ENCODE peak calls at places on chromosomes 3 and 15, in ten cellular contexts. I is SK-N-MC; U is SW480; J is endothelial cell; X is NCI-H1105 treated with DMSO at 0.1 percent for 48 hours; S is stimulated activated naive CD4-positive, alpha-beta T cell treated with Interleukin-2 at 50 U/mL for 16 hours; D is stimulated activated CD4-positive, alpha-beta T cell treated with anti-CD3 and anti-CD28 coated beads, TNF-alpha, amount 100 ng/mL, for 24 hours; Z is left ventricle myocardium superior; K is LoVo; E is left colon. N is an unnamed sample.

GRCh38 chr15:80957556-80957955 is 32.1 kb downstream of the MESD start:
- DNase-seq in I (no peak), U (no peak), J (no peak), X (no peak), S (no peak), D (no peak), Z (no peak), K (no peak), E (no peak), N (no peak)

GRCh38 chr3:113695818-113696645 is at the start of gene USF3:
- DNase-seq in I (no peak), U (peak; percentile 55), J (peak; percentile 63), X (peak; percentile 66), S (peak; percentile 80), D (peak; percentile 73), Z (peak; percentile 88), K (peak; percentile 56), E (peak; percentile 80), N (peak; percentile 79)

GRCh38 chr3:64270143-64270542 is 44.9 kb upstream of the PRICKLE2 start:
- DNase-seq in I (no peak), U (no peak), J (no peak), X (no peak), S (no peak), D (no peak), Z (no peak), K (no peak), E (no peak), N (no peak)

GRCh38 chr3:188092648-188093047 is 61.3 kb upstream of the LPP start:
- DNase-seq in I (no peak), U (no peak), J (no peak), X (no peak), S (peak; percentile 14), D (peak; percentile 17), Z (no peak), K (no peak), E (no peak), N (peak; percentile 9)

GRCh38 chr3:149120051-149120972 is 9.1 kb upstream of the HPS3 start:
- DNase-seq in I (peak; percentile 66), U (peak; percentile 69), J (no peak), X (peak; percentile 83), S (no peak), D (no peak), Z (no peak), K (peak; percentile 70), E (no peak), N (peak; percentile 61)

GRCh38 chr3:42763023-42763422 is 10.0 kb downstream of the CCDC13 start:
- DNase-seq in I (no peak), U (no peak), J (no peak), X (no peak), S (no peak), D (no peak), Z (no peak), K (no peak), E (no peak), N (no peak)

GRCh38 chr3:99896482-99896881 is 78.8 kb downstream of the CMSS1 start:
- DNase-seq in I (no peak), U (no peak), J (no peak), X (peak; percentile 64), S (no peak), D (no peak), Z (no peak), K (no peak), E (no peak), N (no peak)

GRCh38 chr3:46903341-46904302 is 26.1 kb downstream of the PTH1R start:
- DNase-seq in I (no peak), U (peak; percentile 51), J (no peak), X (no peak), S (no peak), D (no peak), Z (peak; percentile 28), K (peak; percentile 8), E (no peak), N (no peak)

GRCh38 chr3:135000465-135000864 is 205.4 kb downstream of the EPHB1 start:
- DNase-seq in I (no peak), U (no peak), J (no peak), X (peak; percentile 95), S (no peak), D (no peak), Z (no peak), K (no peak), E (no peak), N (no peak)

GRCh38 chr15:71945012-71945411 is 134.7 kb downstream of the NR2E3 start:
- DNase-seq in I (no peak), U (no peak), J (no peak), X (no peak), S (no peak), D (no peak), Z (no peak), K (no peak), E (no peak), N (no peak)

GRCh38 chr15:44584162-44584749 is 47.3 kb downstream of the EIF3J start:
- DNase-seq in I (no peak), U (peak; percentile 18), J (peak; percentile 41), X (no peak), S (peak; percentile 40), D (peak; percentile 20), Z (peak; percentile 57), K (no peak), E (no peak), N (peak; percentile 55)

GRCh38 chr3:72258366-72258765 is 473.4 kb upstream of the PROK2 start:
- DNase-seq in I (no peak), U (no peak), J (no peak), X (peak; percentile 31), S (no peak), D (no peak), Z (no peak), K (no peak), E (no peak), N (no peak)

GRCh38 chr3:10021856-10022775 is 4.1 kb upstream of the FANCD2 start:
- DNase-seq in I (no peak), U (no peak), J (no peak), X (no peak), S (no peak), D (no peak), Z (no peak), K (no peak), E (no peak), N (no peak)

GRCh38 chr3:102229062-102229655 is 205.7 kb upstream of the ZPLD1 start:
- DNase-seq in I (peak; percentile 78), U (peak; percentile 71), J (peak; percentile 76), X (peak; percentile 80), S (peak; percentile 48), D (peak; percentile 55), Z (peak; percentile 61), K (peak; percentile 76), E (peak; percentile 39), N (peak; percentile 86)

GRCh38 chr15:49064884-49065283 is 18.6 kb upstream of the SECISBP2L start:
- DNase-seq in I (no peak), U (no peak), J (no peak), X (no peak), S (no peak), D (no peak), Z (no peak), K (no peak), E (no peak), N (no peak)

GRCh38 chr15:75104804-75105557 is 81.6 kb downstream of the PPCDC start:
- DNase-seq in I (no peak), U (peak; percentile 85), J (no peak), X (no peak), S (peak; percentile 7), D (no peak), Z (no peak), K (peak; percentile 59), E (peak; percentile 49), N (peak; percentile 31)

GRCh38 chr3:4218426-4219226 is 84.5 kb upstream of the SETMAR start:
- DNase-seq in I (no peak), U (no peak), J (no peak), X (no peak), S (no peak), D (no peak), Z (no peak), K (no peak), E (no peak), N (no peak)

GRCh38 chr3:114126461-114126860 is 52.4 kb downstream of the DRD3 start:
- DNase-seq in I (no peak), U (no peak), J (no peak), X (no peak), S (no peak), D (no peak), Z (no peak), K (no peak), E (no peak), N (no peak)

GRCh38 chr3:120673116-120673515 is 8.9 kb downstream of the HGD start:
- DNase-seq in I (no peak), U (no peak), J (no peak), X (no peak), S (no peak), D (no peak), Z (no peak), K (no peak), E (no peak), N (peak; percentile 35)

GRCh38 chr3:71393093-71393492 is 190.4 kb downstream of the FOXP1 start:
- DNase-seq in I (no peak), U (no peak), J (no peak), X (no peak), S (no peak), D (no peak), Z (no peak), K (no peak), E (no peak), N (no peak)

GRCh38 chr15:52784799-52785671 is 5.1 kb downstream of the ONECUT1 start:
- DNase-seq in I (no peak), U (no peak), J (peak; percentile 25), X (no peak), S (no peak), D (no peak), Z (no peak), K (no peak), E (no peak), N (no peak)

GRCh38 chr3:183730361-183730760 is 32.8 kb downstream of the YEATS2 start:
- DNase-seq in I (no peak), U (no peak), J (no peak), X (no peak), S (no peak), D (no peak), Z (no peak), K (no peak), E (no peak), N (no peak)

GRCh38 chr15:34490421-34491193 is 53.0 kb upstream of the GOLGA8A start:
- DNase-seq in I (no peak), U (no peak), J (no peak), X (no peak), S (no peak), D (no peak), Z (no peak), K (no peak), E (no peak), N (no peak)

GRCh38 chr15:83206971-83207621 is 527 bp downstream of the HDGFL3 start:
- DNase-seq in I (no peak), U (peak; percentile 32), J (peak; percentile 63), X (no peak), S (no peak), D (no peak), Z (peak; percentile 65), K (no peak), E (no peak), N (no peak)

GRCh38 chr15:55402707-55403106 is 5.5 kb downstream of the CCPG1 start:
- DNase-seq in I (no peak), U (no peak), J (no peak), X (no peak), S (no peak), D (no peak), Z (no peak), K (no peak), E (no peak), N (no peak)

GRCh38 chr3:44885618-44886017 is 11.2 kb downstream of the TGM4 start:
- DNase-seq in I (no peak), U (peak; percentile 88), J (no peak), X (no peak), S (no peak), D (no peak), Z (no peak), K (peak; percentile 79), E (no peak), N (no peak)

GRCh38 chr15:77826006-77826695 is 193.4 kb upstream of the LINGO1 start:
- DNase-seq in I (no peak), U (no peak), J (no peak), X (no peak), S (no peak), D (no peak), Z (no peak), K (no peak), E (no peak), N (no peak)

GRCh38 chr3:138833908-138834358 is 795 bp downstream of the PIK3CB start:
- DNase-seq in I (no peak), U (no peak), J (peak; percentile 4), X (no peak), S (no peak), D (no peak), Z (no peak), K (no peak), E (no peak), N (peak; percentile 31)

N was measured in small intestine.